ENCODE peak calls at places on chromosomes 2 and 18, in eight cellular contexts. P is activated CD4-positive, alpha-beta T cell treated with anti-CD3 and anti-CD28 coated beads for 48 hours; R is ecto neural progenitor cell; F is posterior cingulate gyrus; V is stimulated activated CD4-positive, alpha-beta T cell treated with anti-CD3 and anti-CD28 coated beads, Interleukin-2, amount 100 ng/mL, for 48 hours; I is fibroblast of the conjunctiva; E is hypothalamus; H is GM12892. Z is an unnamed sample.

GRCh38 chr18:49645836-49646235 is 84.0 kb downstream of the LIPG start:
- DNase-seq in F (no peak), R (no peak), I (no peak), E (no peak), H (no peak), V (no peak), P (no peak), Z (no peak)

GRCh38 chr2:219495531-219496122 is 3.1 kb upstream of the GMPPA start:
- DNase-seq in H (peak), R (peak), V (peak), F (peak), P (peak), E (peak), I (peak), Z (peak)

GRCh38 chr18:11995445-11996189 is 14.3 kb downstream of the IMPA2 start:
- DNase-seq in R (peak), H (peak), E (peak), I (peak), P (peak), V (peak), F (peak), Z (peak)

GRCh38 chr18:7196421-7196820 is 34.5 kb upstream of the LRRC30 start:
- DNase-seq in H (no peak), V (no peak), P (no peak), F (no peak), R (no peak), I (no peak), E (no peak), Z (no peak)

GRCh38 chr2:102803041-102803896 is 41.4 kb downstream of the TMEM182 start:
- DNase-seq in R (no peak), I (no peak), H (no peak), P (no peak), V (no peak), F (no peak), E (no peak), Z (peak)

GRCh38 chr2:194700116-194700515 is 956.9 kb upstream of the SLC39A10 start:
- DNase-seq in E (no peak), I (no peak), H (no peak), F (no peak), R (no peak), V (no peak), P (no peak), Z (no peak)

GRCh38 chr2:239676716-239677454 is 276.1 kb upstream of the HDAC4 start:
- DNase-seq in P (no peak), F (peak), E (no peak), R (peak), H (no peak), V (no peak), I (no peak), Z (no peak)

GRCh38 chr2:108917526-108917925 is 71.5 kb downstream of the EDAR start:
- DNase-seq in F (peak), E (no peak), H (no peak), V (no peak), R (no peak), P (no peak), I (no peak), Z (no peak)

GRCh38 chr2:36357506-36358316 is 2.1 kb downstream of the CRIM1 start:
- DNase-seq in I (peak), H (no peak), V (no peak), P (peak), R (peak), E (peak), F (peak), Z (peak)

GRCh38 chr2:84958135-84959044 is 12.6 kb upstream of the KCMF1 start:
- DNase-seq in V (no peak), R (peak), E (no peak), H (no peak), F (no peak), I (no peak), P (no peak), Z (peak)

GRCh38 chr2:222844323-222844722 is 16.5 kb upstream of the ACSL3 start:
- DNase-seq in I (peak), F (no peak), R (no peak), V (no peak), E (no peak), H (no peak), P (no peak), Z (peak)

GRCh38 chr2:173397539-173397938 is 42.9 kb downstream of the CDCA7 start:
- DNase-seq in V (no peak), F (no peak), E (no peak), P (no peak), H (no peak), I (no peak), R (no peak), Z (no peak)

GRCh38 chr2:57376985-57377384 is 669.6 kb upstream of the VRK2 start:
- DNase-seq in P (no peak), R (no peak), I (no peak), E (no peak), H (no peak), V (no peak), F (no peak), Z (peak)

GRCh38 chr18:62999392-62999791 is 284.1 kb downstream of the PHLPP1 start:
- DNase-seq in V (no peak), I (peak), E (peak), F (no peak), P (no peak), H (no peak), R (no peak), Z (no peak)

GRCh38 chr18:51279367-51279984 is 82.0 kb upstream of the MEX3C start:
- DNase-seq in F (no peak), R (no peak), P (no peak), I (no peak), E (no peak), V (no peak), H (no peak), Z (no peak)

GRCh38 chr18:24632158-24632988 is 171.9 kb downstream of the HRH4 start:
- DNase-seq in I (no peak), P (no peak), F (no peak), R (no peak), E (no peak), V (no peak), H (no peak), Z (no peak)

GRCh38 chr2:19299522-19299921 is 58.9 kb downstream of the OSR1 start:
- DNase-seq in R (no peak), H (no peak), I (no peak), P (no peak), F (no peak), E (no peak), V (no peak), Z (peak)

GRCh38 chr2:210558708-210559107 is 2.3 kb downstream of the CPS1 start:
- DNase-seq in E (no peak), P (no peak), R (no peak), H (no peak), F (no peak), V (no peak), I (peak), Z (peak)

GRCh38 chr2:16746833-16747232 is 81.2 kb upstream of the CYRIA start:
- DNase-seq in I (no peak), V (no peak), F (no peak), P (no peak), H (no peak), E (no peak), R (no peak), Z (no peak)

GRCh38 chr2:119592436-119592835 is 48.2 kb downstream of the CFAP221 start:
- DNase-seq in E (no peak), R (no peak), I (no peak), F (no peak), P (no peak), V (no peak), H (no peak), Z (no peak)

GRCh38 chr2:7940120-7940386 is 741.8 kb upstream of the ID2 start:
- DNase-seq in H (no peak), P (no peak), R (no peak), V (no peak), I (no peak), E (no peak), F (no peak), Z (no peak)

GRCh38 chr2:203718087-203718486 is 11.6 kb downstream of the CD28 start:
- DNase-seq in P (peak), E (no peak), H (no peak), I (no peak), R (no peak), V (no peak), F (no peak), Z (no peak)

GRCh38 chr2:28201711-28202180 is 190.9 kb upstream of the FOSL2 start:
- DNase-seq in V (no peak), E (no peak), R (no peak), F (no peak), P (no peak), H (no peak), I (peak), Z (no peak)